ENCODE peak calls at places on chromosomes 5 and 9, in six cellular contexts. One of them, this sample, is unnamed.

GRCh38 chr9:91431485-91431884 is 7.9 kb upstream of the NFIL3 start:
- DNase-seq in germinal center: no peak
- DNase-seq in NCI-H1105 treated with DMSO at 0.1 percent for 48 hours: no peak
- DNase-seq in stimulated activated CD4-positive, alpha-beta T cell treated with anti-CD3 and anti-CD28 coated beads, Interleukin-4, amount 100 ng/mL, for 4 hours: no peak
- DNase-seq in stimulated activated CD8-positive, alpha-beta memory T cell treated with anti-CD3 and anti-CD28 coated beads, Interleukin-15, amount 100 ng/mL, for 48 hours: no peak
- DNase-seq in HFFc6: no peak
- DNase-seq in this sample: peak

GRCh38 chr9:112074250-112075008 is 100.7 kb downstream of the SUSD1 start:
- DNase-seq in NCI-H1105 treated with DMSO at 0.1 percent for 48 hours: peak
- DNase-seq in stimulated activated CD8-positive, alpha-beta memory T cell treated with anti-CD3 and anti-CD28 coated beads, Interleukin-15, amount 100 ng/mL, for 48 hours: peak
- DNase-seq in stimulated activated CD4-positive, alpha-beta T cell treated with anti-CD3 and anti-CD28 coated beads, Interleukin-4, amount 100 ng/mL, for 4 hours: peak
- DNase-seq in HFFc6: peak
- DNase-seq in germinal center: peak
- DNase-seq in this sample: peak

GRCh38 chr5:103532116-103532734 is 30.4 kb downstream of the NUDT12 start:
- DNase-seq in HFFc6: no peak
- DNase-seq in stimulated activated CD4-positive, alpha-beta T cell treated with anti-CD3 and anti-CD28 coated beads, Interleukin-4, amount 100 ng/mL, for 4 hours: no peak
- DNase-seq in germinal center: no peak
- DNase-seq in NCI-H1105 treated with DMSO at 0.1 percent for 48 hours: no peak
- DNase-seq in stimulated activated CD8-positive, alpha-beta memory T cell treated with anti-CD3 and anti-CD28 coated beads, Interleukin-15, amount 100 ng/mL, for 48 hours: no peak
- DNase-seq in this sample: no peak

GRCh38 chr5:178670486-178670885 is 43.6 kb upstream of the CLK4 start:
- DNase-seq in HFFc6: no peak
- DNase-seq in stimulated activated CD8-positive, alpha-beta memory T cell treated with anti-CD3 and anti-CD28 coated beads, Interleukin-15, amount 100 ng/mL, for 48 hours: no peak
- DNase-seq in germinal center: no peak
- DNase-seq in stimulated activated CD4-positive, alpha-beta T cell treated with anti-CD3 and anti-CD28 coated beads, Interleukin-4, amount 100 ng/mL, for 4 hours: no peak
- DNase-seq in NCI-H1105 treated with DMSO at 0.1 percent for 48 hours: no peak
- DNase-seq in this sample: no peak

GRCh38 chr9:128115187-128116103 is 12.1 kb downstream of the PTGES2 start:
- DNase-seq in stimulated activated CD4-positive, alpha-beta T cell treated with anti-CD3 and anti-CD28 coated beads, Interleukin-4, amount 100 ng/mL, for 4 hours: no peak
- DNase-seq in HFFc6: no peak
- DNase-seq in germinal center: peak
- DNase-seq in NCI-H1105 treated with DMSO at 0.1 percent for 48 hours: no peak
- DNase-seq in stimulated activated CD8-positive, alpha-beta memory T cell treated with anti-CD3 and anti-CD28 coated beads, Interleukin-15, amount 100 ng/mL, for 48 hours: no peak
- DNase-seq in this sample: no peak

GRCh38 chr9:116238225-116238624 is 84.6 kb downstream of the PAPPA start:
- DNase-seq in stimulated activated CD4-positive, alpha-beta T cell treated with anti-CD3 and anti-CD28 coated beads, Interleukin-4, amount 100 ng/mL, for 4 hours: no peak
- DNase-seq in stimulated activated CD8-positive, alpha-beta memory T cell treated with anti-CD3 and anti-CD28 coated beads, Interleukin-15, amount 100 ng/mL, for 48 hours: no peak
- DNase-seq in NCI-H1105 treated with DMSO at 0.1 percent for 48 hours: no peak
- DNase-seq in HFFc6: peak
- DNase-seq in germinal center: no peak
- DNase-seq in this sample: no peak

GRCh38 chr5:71732011-71732410 is 12.9 kb downstream of the CARTPT start:
- DNase-seq in NCI-H1105 treated with DMSO at 0.1 percent for 48 hours: no peak
- DNase-seq in stimulated activated CD4-positive, alpha-beta T cell treated with anti-CD3 and anti-CD28 coated beads, Interleukin-4, amount 100 ng/mL, for 4 hours: no peak
- DNase-seq in stimulated activated CD8-positive, alpha-beta memory T cell treated with anti-CD3 and anti-CD28 coated beads, Interleukin-15, amount 100 ng/mL, for 48 hours: no peak
- DNase-seq in germinal center: no peak
- DNase-seq in HFFc6: no peak
- DNase-seq in this sample: no peak

GRCh38 chr9:135410831-135411473 is 68.6 kb upstream of the PPP1R26 start:
- DNase-seq in NCI-H1105 treated with DMSO at 0.1 percent for 48 hours: no peak
- DNase-seq in HFFc6: no peak
- DNase-seq in stimulated activated CD4-positive, alpha-beta T cell treated with anti-CD3 and anti-CD28 coated beads, Interleukin-4, amount 100 ng/mL, for 4 hours: no peak
- DNase-seq in stimulated activated CD8-positive, alpha-beta memory T cell treated with anti-CD3 and anti-CD28 coated beads, Interleukin-15, amount 100 ng/mL, for 48 hours: no peak
- DNase-seq in germinal center: no peak
- DNase-seq in this sample: no peak

GRCh38 chr5:122156724-122157325 is 27.5 kb downstream of the ZNF474 start:
- DNase-seq in HFFc6: peak
- DNase-seq in NCI-H1105 treated with DMSO at 0.1 percent for 48 hours: no peak
- DNase-seq in stimulated activated CD8-positive, alpha-beta memory T cell treated with anti-CD3 and anti-CD28 coated beads, Interleukin-15, amount 100 ng/mL, for 48 hours: no peak
- DNase-seq in germinal center: no peak
- DNase-seq in stimulated activated CD4-positive, alpha-beta T cell treated with anti-CD3 and anti-CD28 coated beads, Interleukin-4, amount 100 ng/mL, for 4 hours: no peak
- DNase-seq in this sample: no peak

GRCh38 chr9:137820161-137820855 is 57.3 kb upstream of the CACNA1B start:
- DNase-seq in stimulated activated CD8-positive, alpha-beta memory T cell treated with anti-CD3 and anti-CD28 coated beads, Interleukin-15, amount 100 ng/mL, for 48 hours: peak
- DNase-seq in germinal center: no peak
- DNase-seq in HFFc6: no peak
- DNase-seq in stimulated activated CD4-positive, alpha-beta T cell treated with anti-CD3 and anti-CD28 coated beads, Interleukin-4, amount 100 ng/mL, for 4 hours: no peak
- DNase-seq in NCI-H1105 treated with DMSO at 0.1 percent for 48 hours: no peak
- DNase-seq in this sample: no peak

GRCh38 chr5:150516011-150516410 is 8.1 kb downstream of the NDST1 start:
- DNase-seq in HFFc6: peak
- DNase-seq in NCI-H1105 treated with DMSO at 0.1 percent for 48 hours: no peak
- DNase-seq in stimulated activated CD4-positive, alpha-beta T cell treated with anti-CD3 and anti-CD28 coated beads, Interleukin-4, amount 100 ng/mL, for 4 hours: no peak
- DNase-seq in germinal center: no peak
- DNase-seq in stimulated activated CD8-positive, alpha-beta memory T cell treated with anti-CD3 and anti-CD28 coated beads, Interleukin-15, amount 100 ng/mL, for 48 hours: no peak
- DNase-seq in this sample: no peak

GRCh38 chr5:56269216-56269927 is 36.2 kb upstream of the ANKRD55 start:
- DNase-seq in stimulated activated CD4-positive, alpha-beta T cell treated with anti-CD3 and anti-CD28 coated beads, Interleukin-4, amount 100 ng/mL, for 4 hours: no peak
- DNase-seq in stimulated activated CD8-positive, alpha-beta memory T cell treated with anti-CD3 and anti-CD28 coated beads, Interleukin-15, amount 100 ng/mL, for 48 hours: no peak
- DNase-seq in germinal center: peak
- DNase-seq in HFFc6: peak
- DNase-seq in NCI-H1105 treated with DMSO at 0.1 percent for 48 hours: no peak
- DNase-seq in this sample: no peak

GRCh38 chr5:73115399-73116051 is 4.8 kb upstream of the TMEM171 start:
- DNase-seq in germinal center: no peak
- DNase-seq in stimulated activated CD8-positive, alpha-beta memory T cell treated with anti-CD3 and anti-CD28 coated beads, Interleukin-15, amount 100 ng/mL, for 48 hours: no peak
- DNase-seq in NCI-H1105 treated with DMSO at 0.1 percent for 48 hours: no peak
- DNase-seq in HFFc6: peak
- DNase-seq in stimulated activated CD4-positive, alpha-beta T cell treated with anti-CD3 and anti-CD28 coated beads, Interleukin-4, amount 100 ng/mL, for 4 hours: no peak
- DNase-seq in this sample: peak

GRCh38 chr9:129656795-129657390 is 8.6 kb upstream of the PRRX2 start:
- DNase-seq in HFFc6: peak
- DNase-seq in NCI-H1105 treated with DMSO at 0.1 percent for 48 hours: no peak
- DNase-seq in stimulated activated CD8-positive, alpha-beta memory T cell treated with anti-CD3 and anti-CD28 coated beads, Interleukin-15, amount 100 ng/mL, for 48 hours: no peak
- DNase-seq in stimulated activated CD4-positive, alpha-beta T cell treated with anti-CD3 and anti-CD28 coated beads, Interleukin-4, amount 100 ng/mL, for 4 hours: no peak
- DNase-seq in germinal center: no peak
- DNase-seq in this sample: no peak

GRCh38 chr9:122078557-122078956 is 14.6 kb downstream of the TTLL11 start:
- DNase-seq in germinal center: no peak
- DNase-seq in HFFc6: no peak
- DNase-seq in stimulated activated CD4-positive, alpha-beta T cell treated with anti-CD3 and anti-CD28 coated beads, Interleukin-4, amount 100 ng/mL, for 4 hours: no peak
- DNase-seq in stimulated activated CD8-positive, alpha-beta memory T cell treated with anti-CD3 and anti-CD28 coated beads, Interleukin-15, amount 100 ng/mL, for 48 hours: no peak
- DNase-seq in NCI-H1105 treated with DMSO at 0.1 percent for 48 hours: no peak
- DNase-seq in this sample: no peak

GRCh38 chr5:172904643-172905345 is 54.4 kb upstream of the RPL26L1 start:
- DNase-seq in germinal center: no peak
- DNase-seq in stimulated activated CD8-positive, alpha-beta memory T cell treated with anti-CD3 and anti-CD28 coated beads, Interleukin-15, amount 100 ng/mL, for 48 hours: no peak
- DNase-seq in stimulated activated CD4-positive, alpha-beta T cell treated with anti-CD3 and anti-CD28 coated beads, Interleukin-4, amount 100 ng/mL, for 4 hours: no peak
- DNase-seq in NCI-H1105 treated with DMSO at 0.1 percent for 48 hours: no peak
- DNase-seq in HFFc6: peak
- DNase-seq in this sample: no peak

This sample was measured in stimulated activated effector memory CD8-positive, alpha-beta T cell treated with anti-CD3 and anti-CD28 coated beads, Interleukin-12 subunit alpha, Interleukin-12 subunit beta, amount 100 ng/mL, for 72 hours.